ENCODE peak calls at places on chromosomes 4 and X, in eight cellular contexts. E is mesenchymal stem cell, U is IMR-90, O is neural progenitor cell, R is trophoblast cell, F is GM23248, T is astrocyte, C is OCI-LY7. Q is an unnamed sample. For H3K4me1, the result is how much of the 10 kb centered on the place peaks cover.

GRCh38 chr4:8922481-8922880 is 50.8 kb upstream of the HMX1 start:
- DNase-seq in F (no peak), C (no peak), E (no peak), T (no peak), U (no peak), O (no peak), R (no peak), Q (no peak)

GRCh38 chr4:141099326-141099725 is 33.9 kb downstream of the RNF150 start:
- DNase-seq in C (no peak), E (peak), T (peak), R (no peak), O (no peak), F (peak), U (peak), Q (no peak)

GRCh38 chrX:30935985-30936384 is 46.9 kb upstream of the TAB3 start:
- DNase-seq in R (peak), C (no peak), F (peak), E (peak), O (peak), U (peak), T (no peak), Q (peak)

GRCh38 chrX:48893556-48894348 is 3.8 kb downstream of the TIMM17B start:
- DNase-seq in O (no peak), F (no peak), T (no peak), U (no peak), E (no peak), R (no peak), C (no peak), Q (no peak)

GRCh38 chrX:116667760-116668159 is 205.0 kb upstream of the CT83 start:
- DNase-seq in R (no peak), F (no peak), T (no peak), E (no peak), U (no peak), O (no peak), C (no peak), Q (no peak)

GRCh38 chr4:73070072-73070385 is 513 bp upstream of the COX18 start:
- DNase-seq in F (no peak), U (no peak), C (no peak), R (no peak), O (no peak), E (no peak), T (no peak), Q (no peak)

GRCh38 chr4:101271516-101271915 is 75.8 kb downstream of the PPP3CA start:
- DNase-seq in U (peak), O (no peak), E (peak), T (no peak), F (peak), R (no peak), C (no peak), Q (peak)

GRCh38 chr4:128338634-128339355 is 51.2 kb upstream of the PGRMC2 start:
- DNase-seq in U (peak), F (peak), E (peak), R (no peak), C (no peak), T (peak), O (no peak), Q (peak)

GRCh38 chr4:23060776-23061175 is 368.0 kb downstream of the GBA3 start:
- DNase-seq in O (no peak), F (peak), R (no peak), U (no peak), T (peak), C (no peak), E (no peak), Q (no peak)

GRCh38 chrX:952816-953215 is 259.6 kb downstream of the CRLF2 start:
- DNase-seq in O (no peak), T (no peak), E (no peak), F (no peak), U (no peak), C (no peak), R (no peak), Q (no peak)

GRCh38 chr4:85759392-85759791 is 284.4 kb downstream of the ARHGAP24 start:
- DNase-seq in C (no peak), U (no peak), R (no peak), F (no peak), E (no peak), T (no peak), O (no peak), Q (no peak)

GRCh38 chrX:107577933-107578332 is 50.4 kb upstream of the PRPS1 start:
- DNase-seq in R (no peak), C (no peak), T (no peak), O (no peak), F (no peak), E (no peak), U (no peak), Q (no peak)

GRCh38 chrX:53795583-53795982 is 109.1 kb upstream of the HUWE1 start:
- DNase-seq in E (peak), R (peak), O (peak), T (no peak), U (peak), F (peak), C (no peak), Q (no peak)

GRCh38 chr4:113952452-113953029 is 26.9 kb downstream of the ARSJ start:
- DNase-seq in U (peak), E (peak), R (peak), O (peak), T (peak), C (peak), F (peak), Q (peak)

GRCh38 chr4:87589531-87589930 is 18.8 kb upstream of the DSPP start:
- DNase-seq in F (peak), O (no peak), T (peak), C (no peak), R (peak), E (peak), U (peak), Q (no peak)

GRCh38 chr4:168917150-168917779 is 92.8 kb downstream of the CBR4 start:
- DNase-seq in E (peak), U (peak), O (peak), F (peak), R (peak), T (peak), C (peak), Q (peak)

GRCh38 chrX:102604327-102604726 is 5.0 kb downstream of the ARMCX5 start:
- DNase-seq in C (no peak), U (no peak), E (no peak), T (no peak), R (no peak), F (no peak), O (peak), Q (no peak)

GRCh38 chrX:102599950-102600579 is 750 bp downstream of the ARMCX5 start:
- DNase-seq in T (peak), F (peak), U (peak), R (peak), C (no peak), E (peak), O (no peak), Q (peak)

DNA sequence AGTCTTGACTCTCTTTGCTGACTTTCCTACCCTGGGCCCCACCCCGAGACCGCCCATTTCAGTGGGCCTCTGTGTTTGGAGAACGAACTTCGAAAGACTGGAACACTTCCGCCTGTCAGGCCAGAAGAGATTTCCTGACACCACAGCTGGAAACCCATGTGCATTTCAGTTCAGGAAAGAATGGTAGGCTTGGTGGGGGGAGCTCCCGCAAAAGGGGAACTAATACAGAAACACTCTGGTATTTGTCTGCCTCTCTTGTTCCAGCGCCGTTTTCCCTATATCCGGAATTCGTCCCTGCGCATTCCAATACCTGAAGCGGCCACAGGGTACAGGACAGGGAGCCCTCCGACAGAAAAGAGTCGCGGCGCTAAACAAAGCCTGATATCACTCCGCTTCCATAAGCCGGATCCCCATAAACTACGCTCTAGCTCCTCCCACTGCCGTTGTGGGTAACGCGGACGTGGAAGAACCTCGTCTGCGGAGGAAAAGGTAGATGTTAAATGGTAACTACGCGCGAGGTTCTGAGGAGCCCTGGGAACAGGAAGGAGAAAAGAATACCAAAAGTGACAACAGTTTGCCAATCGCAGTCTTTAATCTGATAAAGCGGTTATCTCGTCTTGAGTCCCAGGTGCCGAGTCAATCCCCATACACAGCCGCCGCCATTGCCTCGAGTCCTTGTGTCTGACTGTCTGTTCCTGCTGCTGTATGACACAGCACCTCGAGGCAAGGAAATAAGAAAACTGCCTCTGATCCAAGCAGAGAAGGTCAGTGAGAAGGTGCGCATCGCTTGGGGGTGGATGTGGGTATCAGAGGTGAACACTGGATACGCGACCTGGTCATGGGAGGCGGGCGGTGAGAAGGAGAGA is at the start of gene ARMCX5:
- DNase-seq in R (peak), F (peak), C (peak), T (peak), O (peak), U (peak), E (peak), Q (peak)
- H3K4me2 ChIP-seq in R (peak), F (peak), C (peak), T (peak), O (peak), U (peak), E (peak), Q (peak)

DNA sequence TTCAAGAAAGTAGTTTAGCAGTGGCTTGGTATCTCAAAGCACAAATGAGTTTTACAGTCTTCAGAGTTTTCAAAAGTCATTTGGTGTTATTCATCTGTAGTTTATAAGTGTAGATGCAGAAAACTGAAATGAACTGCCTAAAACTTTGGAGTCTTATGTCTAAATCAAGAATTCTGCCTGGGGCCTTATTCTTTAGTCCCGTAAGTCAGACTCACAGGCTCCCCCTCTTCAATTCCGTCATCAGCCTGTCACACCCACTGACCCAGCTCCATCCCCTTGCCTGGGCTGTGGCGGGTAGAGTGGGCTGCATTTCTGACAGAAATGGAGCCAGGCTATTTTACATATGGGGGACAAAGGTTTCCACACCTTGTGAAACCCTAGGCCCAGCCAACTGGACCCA is 44.3 kb downstream of the TSPAN5 start:
- DNase-seq in C (no peak), E (no peak), F (peak), O (no peak), R (no peak), T (no peak), U (no peak), Q (no peak)
- H3K4me1 ChIP-seq in C (under half), E (under half), F (half or more), O (half or more), R (under half), T (half or more), U (under half), Q (under half)

DNA sequence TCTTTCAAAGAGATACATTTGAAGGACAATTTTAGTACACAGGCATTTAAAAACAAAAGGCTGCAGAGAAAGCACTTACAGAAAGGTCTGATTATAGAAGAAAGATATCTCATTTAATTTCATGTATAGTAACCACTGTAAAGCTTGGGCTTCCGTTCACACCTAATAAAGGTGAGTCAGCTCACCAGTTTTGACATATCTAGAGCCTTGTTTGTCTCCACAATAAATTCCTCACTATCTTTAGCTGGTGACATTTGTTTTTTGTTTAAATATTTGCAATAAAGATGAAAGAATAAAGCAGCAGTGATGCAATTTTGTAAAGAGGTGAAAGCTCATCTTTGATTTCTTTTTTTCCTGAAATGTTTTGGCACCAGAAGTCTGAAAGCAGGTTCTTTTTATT is 1.1 kb upstream of the EPHA5 start:
- DNase-seq in T (no peak), U (no peak), O (no peak), R (no peak), F (no peak), C (no peak), E (no peak), Q (no peak)
- H3K4me2 ChIP-seq in T (peak), U (no peak), O (no peak), R (no peak), F (no peak), C (no peak), E (no peak), Q (no peak)

GRCh38 chrX:150692296-150692695 is 900 bp upstream of the MTMR1 start:
- DNase-seq in E (no peak), U (no peak), T (no peak), C (peak), R (no peak), F (no peak), O (no peak), Q (no peak)

GRCh38 chrX:150694738-150695410 is 1.7 kb downstream of the MTMR1 start:
- DNase-seq in F (no peak), E (no peak), R (no peak), C (peak), T (no peak), U (no peak), O (peak), Q (no peak)

GRCh38 chrX:150692837-150693781 is at the start of gene MTMR1:
- DNase-seq in F (peak), U (no peak), E (no peak), O (peak), R (no peak), T (no peak), C (peak), Q (peak)

GRCh38 chrX:150696264-150696789 is 3.1 kb downstream of the MTMR1 start:
- DNase-seq in U (no peak), T (no peak), R (no peak), E (no peak), O (no peak), F (no peak), C (peak), Q (no peak)

GRCh38 chrX:150693782-150694574 is 782 bp downstream of the MTMR1 start:
- DNase-seq in F (peak), U (peak), E (peak), C (peak), T (peak), R (peak), O (peak), Q (peak)
- H3K4me1 ChIP-seq in F (under half), U (under half), E (under half), C (half or more), T (under half), R (under half), O (under half), Q (under half)

DNA sequence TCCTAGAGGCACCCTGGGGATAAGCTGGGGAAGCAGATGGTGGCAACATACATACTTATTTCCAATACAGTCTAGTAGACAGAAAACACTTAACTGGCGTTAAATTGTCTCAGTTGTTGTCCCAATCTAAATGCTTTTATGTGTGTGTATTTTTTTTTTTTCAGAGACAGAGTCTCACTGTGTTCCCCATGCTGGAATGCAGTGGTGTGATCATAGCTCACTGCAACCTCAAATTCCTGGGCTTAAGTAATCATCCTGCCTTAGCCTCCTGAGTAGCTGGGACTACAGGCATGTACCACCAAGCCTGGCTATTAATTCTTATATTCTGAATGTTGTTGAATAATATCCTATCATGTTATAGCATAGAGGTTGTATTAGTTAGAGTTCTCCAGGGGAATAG is 481.8 kb downstream of the GRXCR1 start:
- DNase-seq in C (no peak), O (no peak), U (peak), R (no peak), E (no peak), F (no peak), T (peak), Q (no peak)
- H3K4me2 ChIP-seq in C (no peak), O (no peak), U (no peak), R (no peak), E (no peak), F (no peak), T (no peak), Q (no peak)

GRCh38 chrX:71227370-71228062 is 4.5 kb downstream of the GJB1 start:
- DNase-seq in R (no peak), U (no peak), T (no peak), O (no peak), F (no peak), E (no peak), C (no peak), Q (no peak)
- H3K4me1 ChIP-seq in R (under half), U (under half), T (under half), O (under half), F (under half), E (under half), C (under half), Q (under half)

Q was measured in endothelial cell of umbilical vein.